ENCODE peak calls at places on chromosomes 4 and X, in six cellular contexts. U is ELF-1; G is activated CD8-positive, alpha-beta T cell treated with anti-CD3 and anti-CD28 coated beads for 36 hours; N is activated naive CD4-positive, alpha-beta T cell; A is activated naive CD8-positive, alpha-beta T cell treated with anti-CD3 and anti-CD28 coated beads, Interleukin-2, amount 50 U/mL, for 24 hours; F is ELR. D is an unnamed sample.
A peak's percentile ranks its signal among the peaks of the same experiment; 100 is the strongest.

GRCh38 chr4:89755210-89755609 is 81.8 kb downstream of the SNCA start:
- DNase-seq in U (no peak), N (no peak), F (peak; percentile 37), G (no peak), A (no peak), D (no peak)

GRCh38 chrX:50988649-50989048 is 78.1 kb downstream of the BMP15 start:
- DNase-seq in F (peak; percentile 16), N (no peak), A (peak; percentile 1), G (peak; percentile 37), U (peak; percentile 35), D (peak; percentile 33)

GRCh38 chr4:142703694-142704309 is 142.3 kb downstream of the INPP4B start:
- DNase-seq in N (peak; percentile 10), U (no peak), F (no peak), A (no peak), G (peak; percentile 16), D (no peak)

GRCh38 chr4:110197421-110198398 is 705 bp downstream of the ELOVL6 start:
- DNase-seq in F (peak; percentile 51), A (peak; percentile 65), N (peak; percentile 11), G (peak; percentile 80), U (peak; percentile 65), D (peak; percentile 50)

GRCh38 chrX:112636951-112637541 is 42.7 kb downstream of the LHFPL1 start:
- DNase-seq in A (no peak), N (no peak), G (no peak), U (no peak), F (peak; percentile 28), D (peak; percentile 30)

GRCh38 chr4:19686456-19686855 is 565.2 kb upstream of the SLIT2 start:
- DNase-seq in F (no peak), N (no peak), G (no peak), U (no peak), A (no peak), D (no peak)

GRCh38 chr4:94590493-94590892 is 138.8 kb downstream of the PDLIM5 start:
- DNase-seq in A (no peak), F (no peak), N (no peak), G (no peak), U (no peak), D (no peak)

GRCh38 chr4:134470544-134470943 is 269.0 kb upstream of the PABPC4L start:
- DNase-seq in N (no peak), A (no peak), G (no peak), U (no peak), F (peak; percentile 27), D (peak; percentile 42)

GRCh38 chrX:17984415-17984814 is 123.3 kb upstream of the RAI2 start:
- DNase-seq in F (no peak), U (no peak), N (no peak), A (no peak), G (no peak), D (no peak)

GRCh38 chr4:7375427-7375826 is 59.3 kb downstream of the PSAPL1 start:
- DNase-seq in A (no peak), U (no peak), F (no peak), G (no peak), N (no peak), D (no peak)

GRCh38 chr4:101114936-101115372 is 232.4 kb downstream of the PPP3CA start:
- DNase-seq in G (no peak), U (peak; percentile 23), F (peak; percentile 63), N (no peak), A (no peak), D (no peak)

GRCh38 chr4:41507292-41507933 is 30.5 kb upstream of the LIMCH1 start:
- DNase-seq in A (no peak), U (no peak), F (peak; percentile 63), G (no peak), N (no peak), D (peak; percentile 91)

GRCh38 chr4:187711586-187711985 is 284.0 kb upstream of the ZFP42 start:
- DNase-seq in F (no peak), N (no peak), G (no peak), A (no peak), U (no peak), D (no peak)

GRCh38 chrX:37686348-37686736 is 751 bp downstream of the XK start:
- DNase-seq in F (no peak), U (no peak), A (no peak), N (no peak), G (no peak), D (no peak)

GRCh38 chr4:133866328-133866699 is 335.3 kb downstream of the PABPC4L start:
- DNase-seq in U (peak; percentile 50), F (peak; percentile 5), A (no peak), N (no peak), G (no peak), D (no peak)

GRCh38 chr4:20430555-20430954 is 178.8 kb downstream of the SLIT2 start:
- DNase-seq in G (no peak), A (no peak), N (no peak), F (peak; percentile 35), U (no peak), D (peak; percentile 48)

GRCh38 chr4:8906991-8907595 is 35.5 kb upstream of the HMX1 start:
- DNase-seq in G (no peak), N (no peak), U (no peak), A (no peak), F (no peak), D (no peak)

GRCh38 chr4:126124817-126125216 is 810.1 kb downstream of the FAT4 start:
- DNase-seq in U (no peak), N (no peak), A (no peak), G (no peak), F (no peak), D (no peak)

GRCh38 chr4:147057631-147057980 is 111.9 kb upstream of the TTC29 start:
- DNase-seq in F (peak; percentile 55), A (no peak), N (no peak), G (no peak), U (no peak), D (peak; percentile 57)

GRCh38 chr4:121668368-121669162 is 28.2 kb downstream of the ANXA5 start:
- DNase-seq in A (no peak), G (no peak), F (peak; percentile 97), N (no peak), U (no peak), D (peak; percentile 98)

GRCh38 chrX:31114858-31115257 is 43.0 kb upstream of the FTHL17 start:
- DNase-seq in G (no peak), F (no peak), N (no peak), U (no peak), A (no peak), D (no peak)

GRCh38 chr4:154928640-154929257 is 147.7 kb downstream of the RBM46 start:
- DNase-seq in A (no peak), N (no peak), G (peak; percentile 1), F (peak; percentile 31), U (no peak), D (peak; percentile 13)

GRCh38 chr4:139085141-139085540 is 69.6 kb downstream of the NOCT start:
- DNase-seq in G (no peak), N (no peak), U (no peak), F (peak; percentile 46), A (no peak), D (peak; percentile 19)

GRCh38 chrX:103685396-103685795 is 1.1 kb downstream of the MORF4L2 start:
- DNase-seq in N (no peak), A (no peak), G (peak; percentile 26), F (peak; percentile 27), U (no peak), D (peak; percentile 32)

GRCh38 chrX:53045002-53045401 is 3.6 kb upstream of the GPR173 start:
- DNase-seq in F (no peak), G (no peak), U (no peak), N (no peak), A (no peak), D (no peak)

GRCh38 chr4:38115601-38116000 is 155.4 kb downstream of the PTTG2 start:
- DNase-seq in G (no peak), U (no peak), N (no peak), F (no peak), A (no peak), D (no peak)

GRCh38 chr4:58551676-58552075 is 1441.5 kb upstream of the IGFBP7 start:
- DNase-seq in U (peak; percentile 8), F (no peak), N (no peak), G (no peak), A (no peak), D (no peak)

GRCh38 chrX:120302434-120302833 is 8.8 kb downstream of the TMEM255A start:
- DNase-seq in F (no peak), N (peak; percentile 4), A (peak; percentile 23), G (peak; percentile 29), U (peak; percentile 81), D (no peak)

GRCh38 chr4:149465941-149466340 is 349.7 kb downstream of the IQCM start:
- DNase-seq in G (no peak), F (peak; percentile 60), N (no peak), U (no peak), A (no peak), D (peak; percentile 13)

GRCh38 chr4:20126906-20127305 is 124.8 kb upstream of the SLIT2 start:
- DNase-seq in N (no peak), G (no peak), A (no peak), F (peak; percentile 72), U (no peak), D (peak; percentile 64)